ENCODE peak calls at places on chromosomes 7 and 10, in ten cellular contexts. A is stomach; M is prostate gland; B is gastrocnemius medialis; T is colonic mucosa; E is WERI-Rb-1; C is CD8-positive, alpha-beta T cell; D is Caco-2; W is IMR-90; P is upper lobe of right lung. N is an unnamed sample. For H3K36me3, the result is how much of the 10 kb centered on the place peaks cover.

GRCh38 chr10:7596356-7596755 is 70.4 kb downstream of the ITIH5 start:
- DNase-seq in A (no peak), M (no peak), B (no peak), T (no peak), E (no peak), C (no peak), D (no peak), W (no peak), P (no peak), N (no peak)

GRCh38 chr7:15916666-15917388 is 230.3 kb upstream of the MEOX2 start:
- DNase-seq in A (no peak), M (no peak), B (no peak), T (no peak), E (no peak), C (no peak), D (no peak), W (peak), P (no peak), N (no peak)

GRCh38 chr10:110067960-110068770 is 60.4 kb downstream of the ADD3 start:
- DNase-seq in A (no peak), M (no peak), B (no peak), T (peak), E (no peak), C (no peak), D (peak), W (no peak), P (no peak), N (peak)

GRCh38 chr7:28044825-28045224 is 135.8 kb downstream of the JAZF1 start:
- DNase-seq in A (no peak), M (no peak), B (no peak), T (no peak), E (no peak), C (no peak), D (no peak), W (no peak), P (no peak), N (no peak)

GRCh38 chr10:31886885-31887284 is 41.7 kb downstream of the ARHGAP12 start:
- DNase-seq in A (no peak), M (no peak), B (no peak), T (no peak), E (no peak), C (no peak), D (no peak), W (peak), P (no peak), N (no peak)

GRCh38 chr10:17793823-17794759 is 15.1 kb upstream of the MRC1 start:
- DNase-seq in A (no peak), M (no peak), B (no peak), T (peak), E (no peak), C (no peak), D (peak), W (no peak), P (no peak), N (no peak)

GRCh38 chr7:16586081-16586874 is 59.3 kb downstream of the ANKMY2 start:
- DNase-seq in A (no peak), M (no peak), B (no peak), T (no peak), E (no peak), C (no peak), D (no peak), W (no peak), P (no peak), N (no peak)

GRCh38 chr10:45592432-45592831 is 80.1 kb downstream of the ZFAND4 start:
- DNase-seq in A (no peak), M (no peak), B (no peak), T (no peak), E (no peak), C (no peak), D (no peak), W (no peak), P (no peak), N (no peak)

GRCh38 chr10:117222552-117223412 is 18.1 kb upstream of the SLC18A2 start:
- DNase-seq in A (no peak), M (peak), B (no peak), T (no peak), E (no peak), C (no peak), D (no peak), W (no peak), P (peak), N (no peak)

GRCh38 chr10:71354771-71355170 is 35.7 kb downstream of the SLC29A3 start:
- DNase-seq in A (no peak), M (no peak), B (no peak), T (no peak), E (no peak), C (no peak), D (no peak), W (peak), P (no peak), N (no peak)

GRCh38 chr10:15361131-15361530 is 10.0 kb downstream of the FAM171A1 start:
- DNase-seq in A (no peak), M (no peak), B (no peak), T (no peak), E (no peak), C (no peak), D (no peak), W (no peak), P (no peak), N (no peak)

GRCh38 chr7:31211281-31211680 is 129.2 kb downstream of the NEUROD6 start:
- DNase-seq in A (no peak), M (no peak), B (no peak), T (no peak), E (no peak), C (no peak), D (no peak), W (no peak), P (no peak), N (no peak)
- H3K4me3 ChIP-seq in A (no peak), M (no peak), B (no peak), T (no peak), E (no peak), C (no peak), D (no peak), W (no peak), P (no peak), N (no peak)

GRCh38 chr7:88147341-88147740 is 72.5 kb downstream of the SRI start:
- DNase-seq in A (no peak), M (no peak), B (no peak), T (no peak), E (no peak), C (no peak), D (no peak), W (no peak), P (no peak), N (no peak)

GRCh38 chr7:88141953-88142352 is 77.9 kb downstream of the SRI start:
- DNase-seq in A (no peak), M (no peak), B (no peak), T (no peak), E (no peak), C (no peak), D (no peak), W (no peak), P (no peak), N (no peak)

GRCh38 chr7:88146611-88147010 is 73.2 kb downstream of the SRI start:
- DNase-seq in A (no peak), M (peak), B (no peak), T (no peak), E (no peak), C (no peak), D (no peak), W (no peak), P (no peak), N (no peak)

GRCh38 chr7:88141025-88141424 is 78.8 kb downstream of the SRI start:
- DNase-seq in A (no peak), M (peak), B (no peak), T (no peak), E (no peak), C (no peak), D (peak), W (no peak), P (no peak), N (no peak)

DNA sequence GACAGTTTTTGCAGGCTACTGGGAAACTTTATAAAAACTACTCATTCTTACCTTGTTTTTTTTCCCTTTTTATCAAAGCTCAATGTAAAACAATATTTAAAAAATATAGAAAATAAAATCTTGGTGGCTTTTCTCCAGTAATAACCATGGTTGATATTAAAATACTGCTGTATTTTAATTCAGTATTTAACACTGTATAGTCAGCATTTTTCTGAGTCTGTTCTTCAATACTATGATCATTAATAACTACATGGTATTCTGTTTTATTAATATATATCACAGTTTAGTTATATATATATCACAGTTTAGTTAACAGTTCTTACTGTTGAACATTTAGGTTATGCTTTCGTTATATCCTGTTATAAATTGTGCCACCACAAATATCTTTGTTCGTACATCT is 78.4 kb downstream of the SRI start:
- DNase-seq in A (no peak), M (no peak), B (no peak), T (no peak), E (no peak), C (no peak), D (no peak), W (no peak), P (no peak), N (no peak)
- TF ChIP-seq CTCF in A (no peak), M (no peak), B (no peak), T (no peak), E (no peak), C (no peak), D (no peak), W (no peak), P (no peak), N (no peak)

GRCh38 chr10:101613646-101614045 is 25.5 kb downstream of the DPCD start:
- DNase-seq in A (no peak), M (no peak), B (no peak), T (no peak), E (no peak), C (no peak), D (no peak), W (no peak), P (no peak), N (no peak)
- H3K36me3 ChIP-seq in A (half or more), M (under half), B (under half), T (under half), E (under half), C (under half), D (under half), W (under half), P (half or more), N (under half)

DNA sequence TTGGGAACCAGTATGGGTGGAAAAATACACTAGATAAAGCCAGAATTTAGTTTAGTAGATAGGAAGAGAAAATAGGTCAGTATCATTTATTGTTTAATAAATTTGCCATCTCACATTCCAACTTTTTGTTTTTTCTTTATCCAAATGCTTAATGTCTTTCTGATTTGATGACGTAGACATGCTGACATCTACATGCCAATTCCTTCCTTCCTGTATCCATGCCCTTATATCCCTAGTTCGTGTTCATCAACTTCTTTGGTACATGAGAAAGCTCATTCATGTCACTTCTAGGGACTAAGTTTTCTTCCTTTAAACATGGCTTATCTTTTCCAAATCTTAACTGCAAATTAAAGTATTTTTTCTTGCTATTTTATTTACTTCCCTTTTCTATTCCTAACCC is 30.5 kb upstream of the ING3 start:
- DNase-seq in A (no peak), M (no peak), B (no peak), T (no peak), E (no peak), C (no peak), D (no peak), W (no peak), P (no peak), N (no peak)
- H3K4me3 ChIP-seq in A (no peak), M (no peak), B (no peak), T (no peak), E (no peak), C (no peak), D (no peak), W (no peak), P (no peak), N (no peak)